ENCODE peak calls at places on chromosomes 11 and 22, in eight cellular contexts. One of them, this sample, is unnamed.

GRCh38 chr22:43424201-43424600 is 12.4 kb downstream of the MPPED1 start:
- DNase-seq in hypothalamus: no peak
- DNase-seq in HT-29: no peak
- DNase-seq in choroid plexus epithelial cell: no peak
- DNase-seq in stromal cell of bone marrow: no peak
- DNase-seq in amniotic stem cell: no peak
- DNase-seq in neural progenitor cell: no peak
- DNase-seq in activated CD4-positive, CD25-positive, alpha-beta regulatory T cell treated with anti-CD3 and anti-CD28 coated beads, Interleukin-2, amount 50 U/mL, for 72 hours: no peak
- DNase-seq in this sample: no peak

GRCh38 chr22:22955866-22956535 is 68.4 kb downstream of the IGLL5 start:
- DNase-seq in choroid plexus epithelial cell: peak; percentile 87
- DNase-seq in neural progenitor cell: peak; percentile 85
- DNase-seq in amniotic stem cell: no peak
- DNase-seq in activated CD4-positive, CD25-positive, alpha-beta regulatory T cell treated with anti-CD3 and anti-CD28 coated beads, Interleukin-2, amount 50 U/mL, for 72 hours: peak; percentile 53
- DNase-seq in hypothalamus: peak; percentile 44
- DNase-seq in stromal cell of bone marrow: peak; percentile 41
- DNase-seq in HT-29: peak; percentile 49
- DNase-seq in this sample: no peak

GRCh38 chr11:73648629-73649046 is 2.3 kb downstream of the PLEKHB1 start:
- DNase-seq in activated CD4-positive, CD25-positive, alpha-beta regulatory T cell treated with anti-CD3 and anti-CD28 coated beads, Interleukin-2, amount 50 U/mL, for 72 hours: no peak
- DNase-seq in amniotic stem cell: no peak
- DNase-seq in choroid plexus epithelial cell: no peak
- DNase-seq in hypothalamus: peak; percentile 36
- DNase-seq in neural progenitor cell: peak; percentile 29
- DNase-seq in stromal cell of bone marrow: no peak
- DNase-seq in HT-29: no peak
- DNase-seq in this sample: no peak

GRCh38 chr11:100663583-100663982 is 23.5 kb upstream of the ARHGAP42 start:
- DNase-seq in activated CD4-positive, CD25-positive, alpha-beta regulatory T cell treated with anti-CD3 and anti-CD28 coated beads, Interleukin-2, amount 50 U/mL, for 72 hours: no peak
- DNase-seq in stromal cell of bone marrow: no peak
- DNase-seq in hypothalamus: no peak
- DNase-seq in amniotic stem cell: no peak
- DNase-seq in choroid plexus epithelial cell: no peak
- DNase-seq in neural progenitor cell: no peak
- DNase-seq in HT-29: no peak
- DNase-seq in this sample: no peak

GRCh38 chr11:68659158-68659921 is 25.0 kb upstream of the GAL start:
- DNase-seq in HT-29: no peak
- DNase-seq in activated CD4-positive, CD25-positive, alpha-beta regulatory T cell treated with anti-CD3 and anti-CD28 coated beads, Interleukin-2, amount 50 U/mL, for 72 hours: no peak
- DNase-seq in neural progenitor cell: no peak
- DNase-seq in hypothalamus: no peak
- DNase-seq in stromal cell of bone marrow: peak; percentile 98
- DNase-seq in choroid plexus epithelial cell: peak; percentile 100
- DNase-seq in amniotic stem cell: peak; percentile 40
- DNase-seq in this sample: no peak

GRCh38 chr11:1467270-1467669 is 19.3 kb downstream of the MOB2 start:
- DNase-seq in stromal cell of bone marrow: no peak
- DNase-seq in HT-29: no peak
- DNase-seq in activated CD4-positive, CD25-positive, alpha-beta regulatory T cell treated with anti-CD3 and anti-CD28 coated beads, Interleukin-2, amount 50 U/mL, for 72 hours: no peak
- DNase-seq in choroid plexus epithelial cell: peak; percentile 20
- DNase-seq in amniotic stem cell: no peak
- DNase-seq in hypothalamus: no peak
- DNase-seq in neural progenitor cell: no peak
- DNase-seq in this sample: no peak

GRCh38 chr22:27952091-27952490 is 33.0 kb upstream of the PITPNB start:
- DNase-seq in hypothalamus: no peak
- DNase-seq in HT-29: no peak
- DNase-seq in stromal cell of bone marrow: peak; percentile 63
- DNase-seq in activated CD4-positive, CD25-positive, alpha-beta regulatory T cell treated with anti-CD3 and anti-CD28 coated beads, Interleukin-2, amount 50 U/mL, for 72 hours: no peak
- DNase-seq in amniotic stem cell: no peak
- DNase-seq in choroid plexus epithelial cell: peak; percentile 89
- DNase-seq in neural progenitor cell: no peak
- DNase-seq in this sample: no peak

GRCh38 chr22:44659140-44659539 is 42.9 kb upstream of the PRR5 start:
- DNase-seq in stromal cell of bone marrow: no peak
- DNase-seq in neural progenitor cell: no peak
- DNase-seq in choroid plexus epithelial cell: peak; percentile 25
- DNase-seq in HT-29: no peak
- DNase-seq in amniotic stem cell: no peak
- DNase-seq in activated CD4-positive, CD25-positive, alpha-beta regulatory T cell treated with anti-CD3 and anti-CD28 coated beads, Interleukin-2, amount 50 U/mL, for 72 hours: no peak
- DNase-seq in hypothalamus: peak; percentile 46
- DNase-seq in this sample: no peak

GRCh38 chr11:128530119-128531091 is 57.0 kb downstream of the ETS1 start:
- DNase-seq in choroid plexus epithelial cell: peak; percentile 96
- DNase-seq in amniotic stem cell: peak; percentile 48
- DNase-seq in hypothalamus: no peak
- DNase-seq in HT-29: no peak
- DNase-seq in stromal cell of bone marrow: peak; percentile 87
- DNase-seq in neural progenitor cell: no peak
- DNase-seq in activated CD4-positive, CD25-positive, alpha-beta regulatory T cell treated with anti-CD3 and anti-CD28 coated beads, Interleukin-2, amount 50 U/mL, for 72 hours: no peak
- DNase-seq in this sample: peak; percentile 76

GRCh38 chr11:17073370-17074027 is 4.0 kb downstream of the RPS13 start:
- DNase-seq in neural progenitor cell: no peak
- DNase-seq in amniotic stem cell: no peak
- DNase-seq in hypothalamus: no peak
- DNase-seq in stromal cell of bone marrow: no peak
- DNase-seq in HT-29: peak; percentile 30
- DNase-seq in activated CD4-positive, CD25-positive, alpha-beta regulatory T cell treated with anti-CD3 and anti-CD28 coated beads, Interleukin-2, amount 50 U/mL, for 72 hours: no peak
- DNase-seq in choroid plexus epithelial cell: no peak
- DNase-seq in this sample: no peak

This sample was measured in suprapubic skin.